ENCODE peak calls at places on chromosomes 7 and 10, in eight cellular contexts. E, X, C, D, F, N, H and J are unnamed samples.

GRCh38 chr7:28479507-28479947 is 67.2 kb downstream of the CREB5 start:
- DNase-seq in H (no peak), N (no peak), E (no peak), D (no peak), F (no peak), C (no peak), X (no peak), J (no peak)

GRCh38 chr7:192701-193536 is 548 bp downstream of the FAM20C start:
- DNase-seq in N (no peak), X (peak), H (peak), F (peak), D (no peak), E (no peak), C (no peak), J (no peak)

GRCh38 chr10:34384363-34384762 is 430.7 kb downstream of the PARD3 start:
- DNase-seq in X (no peak), H (no peak), E (no peak), C (no peak), D (no peak), N (no peak), F (no peak), J (no peak)

GRCh38 chr7:94394399-94395140 is at the start of gene COL1A2:
- DNase-seq in N (peak), F (peak), C (peak), E (peak), X (peak), H (peak), D (peak), J (peak)

GRCh38 chr7:103685646-103686418 is 239.8 kb upstream of the SLC26A5 start:
- DNase-seq in C (no peak), F (no peak), H (no peak), N (no peak), E (no peak), X (no peak), D (no peak), J (no peak)

GRCh38 chr10:19811517-19811916 is 4.7 kb upstream of the PLXDC2 start:
- DNase-seq in C (no peak), H (peak), N (no peak), F (peak), E (peak), D (no peak), X (peak), J (no peak)

GRCh38 chr7:35802649-35803048 is 1.8 kb downstream of the SEPTIN7 start:
- DNase-seq in H (no peak), F (no peak), N (no peak), D (no peak), E (no peak), C (no peak), X (no peak), J (no peak)

GRCh38 chr7:101501351-101501750 is 127.7 kb downstream of the MYL10 start:
- DNase-seq in D (peak), E (no peak), N (no peak), F (no peak), C (no peak), H (peak), X (no peak), J (no peak)

GRCh38 chr10:100827819-100828743 is 82.7 kb downstream of the PAX2 start:
- DNase-seq in N (peak), E (no peak), D (no peak), F (peak), C (no peak), X (peak), H (peak), J (peak)

GRCh38 chr10:130802301-130802700 is 509.2 kb downstream of the TCERG1L start:
- DNase-seq in N (no peak), D (no peak), E (no peak), X (no peak), F (no peak), H (no peak), C (peak), J (peak)

GRCh38 chr10:77319557-77319956 is 318.1 kb downstream of the KCNMA1 start:
- DNase-seq in C (no peak), F (no peak), X (no peak), D (no peak), H (no peak), N (no peak), E (no peak), J (no peak)

GRCh38 chr7:16916111-16916639 is 34.4 kb upstream of the AGR3 start:
- DNase-seq in N (no peak), E (no peak), C (no peak), F (peak), X (peak), H (no peak), D (no peak), J (no peak)

GRCh38 chr10:81018898-81019890 is 481.5 kb downstream of the SH2D4B start:
- DNase-seq in N (no peak), C (no peak), D (no peak), H (peak), E (no peak), F (peak), X (peak), J (no peak)

GRCh38 chr7:101554584-101555268 is 74.4 kb downstream of the MYL10 start:
- DNase-seq in F (no peak), X (no peak), C (no peak), E (no peak), D (peak), N (no peak), H (peak), J (no peak)

GRCh38 chr10:88582411-88582805 is 710 bp downstream of the RNLS start:
- DNase-seq in E (no peak), C (no peak), F (no peak), D (no peak), N (no peak), X (no peak), H (no peak), J (no peak)
- H3K27ac ChIP-seq in E (peak), C (peak), F (peak), D (no peak), N (peak), X (peak), H (no peak), J (peak)

GRCh38 chr10:15211464-15211979 is 43.0 kb upstream of the NMT2 start:
- DNase-seq in E (no peak), N (no peak), F (peak), D (no peak), C (no peak), X (no peak), H (no peak), J (no peak)
- H3K27ac ChIP-seq in E (no peak), N (no peak), F (peak), D (no peak), C (no peak), X (no peak), H (no peak), J (no peak)

DNA sequence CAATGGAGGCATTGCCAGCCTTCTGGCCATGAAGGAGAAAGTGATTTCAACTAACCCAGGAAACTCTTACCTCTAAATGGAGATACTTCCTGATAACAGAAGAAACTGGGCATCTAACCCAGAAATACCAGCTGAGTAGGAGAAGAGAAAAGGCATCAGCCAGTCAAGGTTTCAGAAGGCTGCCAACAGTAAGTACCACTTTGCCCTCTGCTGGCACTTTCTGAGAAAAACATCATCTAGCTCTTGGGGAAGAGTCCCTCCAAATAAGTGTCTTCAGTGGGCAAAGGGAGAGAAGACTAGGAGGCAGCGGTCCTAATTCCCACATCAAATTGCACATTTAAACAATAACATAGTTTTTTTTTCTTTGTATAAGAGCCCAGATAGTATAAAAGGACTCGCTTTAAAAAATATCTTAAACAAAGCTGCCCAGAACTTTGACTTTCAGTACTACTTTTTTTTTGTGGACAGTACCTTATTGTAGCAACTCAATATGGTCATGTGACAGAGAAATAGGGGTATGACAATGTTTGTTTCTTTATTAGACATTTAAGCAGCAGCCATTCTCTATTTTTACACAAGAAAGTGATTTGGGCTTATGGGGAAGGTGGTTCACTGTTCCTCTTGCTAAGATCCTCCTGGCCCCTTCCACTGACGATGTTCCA is 157.3 kb downstream of the CTTNBP2 start:
- DNase-seq in D (no peak), C (no peak), F (peak), E (no peak), X (peak), H (peak), N (no peak), J (peak)
- H3K27ac ChIP-seq in D (no peak), C (no peak), F (no peak), E (no peak), X (peak), H (no peak), N (no peak), J (no peak)

GRCh38 chr10:119135517-119135890 is 30.0 kb downstream of the SFXN4 start:
- DNase-seq in C (no peak), E (no peak), N (no peak), F (peak), D (no peak), X (peak), H (no peak), J (no peak)
- H3K27ac ChIP-seq in C (peak), E (no peak), N (peak), F (peak), D (no peak), X (peak), H (no peak), J (no peak)

GRCh38 chr10:74836855-74837254 is 10.5 kb downstream of the KAT6B start:
- DNase-seq in H (no peak), F (no peak), D (no peak), N (no peak), X (no peak), C (no peak), E (no peak), J (no peak)

GRCh38 chr10:74841265-74841973 is 15.0 kb downstream of the KAT6B start:
- DNase-seq in E (peak), C (no peak), H (no peak), N (no peak), X (no peak), F (no peak), D (no peak), J (no peak)

GRCh38 chr10:74839708-74840107 is 13.3 kb downstream of the KAT6B start:
- DNase-seq in E (no peak), D (no peak), C (no peak), X (no peak), H (no peak), N (no peak), F (no peak), J (no peak)

GRCh38 chr10:74835963-74836362 is 9.6 kb downstream of the KAT6B start:
- DNase-seq in X (no peak), H (no peak), D (no peak), C (no peak), N (no peak), F (no peak), E (no peak), J (no peak)

DNA sequence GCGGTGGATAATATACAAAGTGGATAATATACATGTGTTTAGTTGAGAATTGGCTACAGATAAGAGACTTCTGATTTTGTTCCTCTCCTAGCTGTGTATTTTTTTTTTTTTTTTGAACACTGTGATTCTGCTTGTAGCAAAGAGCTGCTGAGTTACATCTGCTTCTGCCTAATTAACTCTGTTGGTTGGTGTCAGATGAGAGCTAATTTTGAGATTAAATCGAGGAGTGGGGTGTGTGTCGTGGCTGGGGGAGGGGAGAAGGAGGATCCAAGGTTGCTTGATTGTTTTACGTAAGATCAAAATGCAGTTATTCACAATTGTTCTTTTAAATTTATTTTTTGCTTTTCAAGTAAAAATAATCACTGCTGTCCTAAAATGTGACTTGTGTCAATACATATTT is 11.3 kb downstream of the KAT6B start:
- DNase-seq in H (no peak), D (no peak), X (no peak), F (no peak), E (no peak), C (no peak), N (no peak), J (no peak)
- H3K27ac ChIP-seq in H (no peak), D (no peak), X (no peak), F (no peak), E (no peak), C (no peak), N (no peak), J (no peak)

GRCh38 chr7:73749931-73750776 is 11.6 kb upstream of the ABHD11 start:
- DNase-seq in C (no peak), X (no peak), E (no peak), H (no peak), D (no peak), N (no peak), F (no peak), J (no peak)
- H3K27ac ChIP-seq in C (no peak), X (peak), E (no peak), H (no peak), D (no peak), N (no peak), F (no peak), J (peak)

GRCh38 chr10:124671486-124672075 is 72.6 kb downstream of the FAM53B start:
- DNase-seq in X (peak), E (no peak), H (peak), C (no peak), F (peak), N (peak), D (peak), J (no peak)
- H3K27ac ChIP-seq in X (peak), E (peak), H (peak), C (peak), F (no peak), N (peak), D (no peak), J (no peak)

DNA sequence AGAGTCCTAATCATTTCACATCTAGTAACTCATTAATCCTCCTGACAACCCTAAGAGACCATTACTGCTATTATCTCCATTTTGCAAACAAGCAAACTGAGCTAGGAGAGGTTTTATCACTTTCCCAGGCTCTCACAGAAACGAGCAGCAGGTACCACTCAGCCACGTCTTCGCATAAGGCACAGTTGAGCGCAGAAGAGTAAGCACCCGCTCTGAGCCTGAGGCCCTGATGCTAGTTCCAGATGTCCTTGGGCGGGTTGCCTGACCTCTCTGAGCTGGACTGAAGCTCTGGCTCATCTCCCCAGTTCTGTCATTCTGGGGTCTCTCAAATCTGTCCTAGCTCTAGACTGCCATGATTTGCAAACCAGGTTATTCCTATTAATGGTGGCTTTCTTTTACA is 72.6 kb upstream of the FRMD4A start:
- DNase-seq in X (no peak), F (no peak), N (no peak), E (no peak), D (no peak), H (no peak), C (no peak), J (no peak)
- H3K27ac ChIP-seq in X (no peak), F (no peak), N (no peak), E (no peak), D (no peak), H (no peak), C (no peak), J (no peak)

GRCh38 chr10:87053577-87054181 is 33.6 kb downstream of the FAM25A start:
- DNase-seq in H (no peak), C (no peak), X (no peak), D (no peak), E (no peak), F (no peak), N (no peak), J (no peak)
- H3K27ac ChIP-seq in H (no peak), C (peak), X (no peak), D (no peak), E (no peak), F (no peak), N (no peak), J (no peak)

GRCh38 chr7:73896454-73896853 is 35.5 kb downstream of the TMEM270 start:
- DNase-seq in F (peak), D (peak), H (no peak), N (no peak), C (no peak), X (no peak), E (no peak), J (no peak)

GRCh38 chr7:73895626-73896025 is 34.7 kb downstream of the TMEM270 start:
- DNase-seq in E (no peak), H (no peak), D (no peak), C (no peak), F (peak), N (no peak), X (no peak), J (no peak)

GRCh38 chr7:73893342-73894101 is 32.6 kb downstream of the TMEM270 start:
- DNase-seq in D (peak), C (no peak), E (no peak), X (no peak), H (no peak), N (no peak), F (peak), J (peak)

GRCh38 chr7:73892003-73892975 is 31.3 kb downstream of the TMEM270 start:
- DNase-seq in E (no peak), X (peak), H (no peak), F (peak), C (no peak), N (no peak), D (peak), J (no peak)

GRCh38 chr7:73894851-73895441 is 34.0 kb downstream of the TMEM270 start:
- DNase-seq in C (peak), H (no peak), N (no peak), X (no peak), F (peak), D (peak), E (no peak), J (no peak)
- H3K27ac ChIP-seq in C (peak), H (peak), N (peak), X (no peak), F (peak), D (peak), E (no peak), J (no peak)